ENCODE peak calls at places on chromosome 9, in five cellular contexts. G, Q, S, L and B are unnamed samples.

GRCh38 chr9:36306481-36307306 is 48.4 kb upstream of the GNE start:
- DNase-seq in G (no peak), Q (no peak), S (no peak), L (no peak), B (no peak)

GRCh38 chr9:137814841-137815240 is 62.7 kb upstream of the CACNA1B start:
- DNase-seq in G (no peak), Q (no peak), S (no peak), L (no peak), B (no peak)

GRCh38 chr9:1941989-1942388 is 73.2 kb upstream of the SMARCA2 start:
- DNase-seq in G (no peak), Q (no peak), S (no peak), L (no peak), B (no peak)

GRCh38 chr9:130844028-130844427 is 9.0 kb downstream of the ABL1 start:
- DNase-seq in G (no peak), Q (peak; percentile 14), S (no peak), L (no peak), B (no peak)

GRCh38 chr9:128072144-128073021 is 4.4 kb downstream of the SLC25A25 start:
- DNase-seq in G (peak; percentile 77), Q (no peak), S (peak; percentile 74), L (peak; percentile 85), B (no peak)

GRCh38 chr9:124810513-124811355 is 33.8 kb downstream of the OLFML2A start:
- DNase-seq in G (no peak), Q (peak; percentile 96), S (no peak), L (no peak), B (peak; percentile 96)

GRCh38 chr9:87481890-87482855 is 15.5 kb upstream of the DAPK1 start:
- DNase-seq in G (no peak), Q (no peak), S (no peak), L (no peak), B (no peak)

GRCh38 chr9:78010419-78010818 is 21.2 kb downstream of the GNAQ start:
- DNase-seq in G (no peak), Q (no peak), S (no peak), L (no peak), B (no peak)

GRCh38 chr9:38445154-38446043 is 21.1 kb upstream of the IGFBPL1 start:
- DNase-seq in G (no peak), Q (no peak), S (no peak), L (no peak), B (no peak)

GRCh38 chr9:99294850-99295461 is 72.9 kb downstream of the SEC61B start:
- DNase-seq in G (no peak), Q (no peak), S (no peak), L (no peak), B (peak; percentile 33)

GRCh38 chr9:129178579-129178909 is 483 bp upstream of the IER5L start:
- DNase-seq in G (no peak), Q (no peak), S (no peak), L (no peak), B (no peak)

GRCh38 chr9:38159599-38159998 is 90.6 kb upstream of the SHB start:
- DNase-seq in G (no peak), Q (no peak), S (no peak), L (no peak), B (no peak)

GRCh38 chr9:102867488-102867887 is 127.6 kb upstream of the CYLC2 start:
- DNase-seq in G (no peak), Q (no peak), S (no peak), L (no peak), B (no peak)

GRCh38 chr9:134371731-134372130 is 45.5 kb downstream of the RXRA start:
- DNase-seq in G (peak; percentile 93), Q (no peak), S (no peak), L (peak; percentile 83), B (no peak)

GRCh38 chr9:89080193-89080592 is 88.9 kb downstream of the S1PR3 start:
- DNase-seq in G (no peak), Q (no peak), S (no peak), L (peak; percentile 35), B (no peak)

GRCh38 chr9:72154468-72155281 is 5.4 kb downstream of the GDA start:
- DNase-seq in G (no peak), Q (no peak), S (no peak), L (no peak), B (no peak)

GRCh38 chr9:114775981-114776380 is 29.9 kb downstream of the TNFSF15 start:
- DNase-seq in G (no peak), Q (no peak), S (no peak), L (no peak), B (no peak)

GRCh38 chr9:121781701-121782464 is 130.4 kb downstream of the DAB2IP start:
- DNase-seq in G (no peak), Q (peak; percentile 39), S (no peak), L (no peak), B (no peak)
- H3K36me3 ChIP-seq in G (peaks cover 82% of the 10 kb centered on the region), Q (peaks cover 38% of the 10 kb centered on the region), S (no peaks in the 10 kb centered on the region), L (peaks cover 39% of the 10 kb centered on the region), B (peaks cover 10% of the 10 kb centered on the region)

DNA sequence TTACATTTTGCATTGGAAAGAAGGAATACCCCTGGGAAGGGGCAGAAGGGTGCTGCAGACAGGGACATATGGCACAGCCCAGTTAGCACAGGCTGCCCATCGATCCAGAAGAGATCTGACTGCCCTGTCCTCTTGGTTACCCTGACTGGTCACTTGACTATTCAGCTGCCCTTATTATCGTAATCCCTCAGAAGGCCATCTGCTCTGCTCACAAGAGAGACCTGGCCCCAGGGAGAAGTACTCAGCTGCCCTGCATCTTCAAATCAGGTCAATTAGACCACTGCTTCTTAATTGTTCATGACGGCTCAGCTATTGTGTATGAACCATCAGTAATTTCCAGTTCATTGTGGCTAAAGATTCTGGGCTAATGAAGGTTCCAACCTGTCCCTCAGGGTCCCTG is 345.0 kb downstream of the TLE1 start:
- DNase-seq in G (no peak), Q (no peak), S (no peak), L (no peak), B (no peak)
- H3K36me3 ChIP-seq in G (no peaks in the 10 kb centered on the region), Q (no peaks in the 10 kb centered on the region), S (no peaks in the 10 kb centered on the region), L (no peaks in the 10 kb centered on the region), B (no peaks in the 10 kb centered on the region)

DNA sequence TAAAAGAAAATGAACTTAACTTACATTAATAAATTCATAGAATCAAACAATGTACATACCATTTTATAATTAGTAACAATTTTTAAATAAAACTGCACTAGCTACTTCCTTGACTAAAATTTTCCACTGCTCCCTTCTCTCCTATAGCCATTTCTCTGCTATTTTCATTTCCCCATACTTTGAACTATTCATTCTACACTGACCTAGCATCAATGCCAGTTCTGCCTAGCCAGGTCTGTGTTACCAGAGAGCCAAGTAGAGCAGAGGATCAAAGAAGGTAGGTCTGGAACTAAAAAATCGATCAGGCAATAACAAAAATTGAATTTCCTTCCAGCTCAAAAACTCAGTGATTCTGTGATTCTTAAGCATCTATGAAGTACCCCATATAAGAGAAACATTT is 84.5 kb downstream of the ERMP1 start:
- DNase-seq in G (no peak), Q (no peak), S (no peak), L (no peak), B (no peak)
- H3K36me3 ChIP-seq in G (peaks cover 77% of the 10 kb centered on the region), Q (peaks cover 77% of the 10 kb centered on the region), S (no peaks in the 10 kb centered on the region), L (peaks cover 6% of the 10 kb centered on the region), B (no peaks in the 10 kb centered on the region)

GRCh38 chr9:11335011-11335410 is 722.2 kb upstream of the PTPRD start:
- DNase-seq in G (no peak), Q (no peak), S (no peak), L (no peak), B (no peak)

GRCh38 chr9:11338130-11338529 is 725.3 kb upstream of the PTPRD start:
- DNase-seq in G (no peak), Q (no peak), S (peak; percentile 83), L (no peak), B (no peak)

GRCh38 chr9:11340656-11341055 is 727.9 kb upstream of the PTPRD start:
- DNase-seq in G (no peak), Q (no peak), S (no peak), L (no peak), B (no peak)
- H3K36me3 ChIP-seq in G (no peaks in the 10 kb centered on the region), Q (no peaks in the 10 kb centered on the region), S (no peaks in the 10 kb centered on the region), L (no peaks in the 10 kb centered on the region), B (no peaks in the 10 kb centered on the region)

GRCh38 chr9:106891286-106891685 is 28.3 kb downstream of the ZNF462 start:
- DNase-seq in G (no peak), Q (no peak), S (no peak), L (no peak), B (no peak)
- H3K36me3 ChIP-seq in G (no peaks in the 10 kb centered on the region), Q (no peaks in the 10 kb centered on the region), S (no peaks in the 10 kb centered on the region), L (no peaks in the 10 kb centered on the region), B (no peaks in the 10 kb centered on the region)

GRCh38 chr9:133107245-133107722 is 13.8 kb downstream of the RALGDS start:
- DNase-seq in G (peak; percentile 43), Q (no peak), S (no peak), L (no peak), B (peak; percentile 36)

GRCh38 chr9:133109931-133110650 is 10.9 kb downstream of the RALGDS start:
- DNase-seq in G (peak; percentile 26), Q (no peak), S (no peak), L (no peak), B (peak; percentile 46)

GRCh38 chr9:133108794-133109641 is 12.0 kb downstream of the RALGDS start:
- DNase-seq in G (peak; percentile 37), Q (no peak), S (no peak), L (no peak), B (peak; percentile 83)

GRCh38 chr9:133106511-133107244 is 14.4 kb downstream of the RALGDS start:
- DNase-seq in G (peak; percentile 24), Q (no peak), S (no peak), L (no peak), B (peak; percentile 45)

DNA sequence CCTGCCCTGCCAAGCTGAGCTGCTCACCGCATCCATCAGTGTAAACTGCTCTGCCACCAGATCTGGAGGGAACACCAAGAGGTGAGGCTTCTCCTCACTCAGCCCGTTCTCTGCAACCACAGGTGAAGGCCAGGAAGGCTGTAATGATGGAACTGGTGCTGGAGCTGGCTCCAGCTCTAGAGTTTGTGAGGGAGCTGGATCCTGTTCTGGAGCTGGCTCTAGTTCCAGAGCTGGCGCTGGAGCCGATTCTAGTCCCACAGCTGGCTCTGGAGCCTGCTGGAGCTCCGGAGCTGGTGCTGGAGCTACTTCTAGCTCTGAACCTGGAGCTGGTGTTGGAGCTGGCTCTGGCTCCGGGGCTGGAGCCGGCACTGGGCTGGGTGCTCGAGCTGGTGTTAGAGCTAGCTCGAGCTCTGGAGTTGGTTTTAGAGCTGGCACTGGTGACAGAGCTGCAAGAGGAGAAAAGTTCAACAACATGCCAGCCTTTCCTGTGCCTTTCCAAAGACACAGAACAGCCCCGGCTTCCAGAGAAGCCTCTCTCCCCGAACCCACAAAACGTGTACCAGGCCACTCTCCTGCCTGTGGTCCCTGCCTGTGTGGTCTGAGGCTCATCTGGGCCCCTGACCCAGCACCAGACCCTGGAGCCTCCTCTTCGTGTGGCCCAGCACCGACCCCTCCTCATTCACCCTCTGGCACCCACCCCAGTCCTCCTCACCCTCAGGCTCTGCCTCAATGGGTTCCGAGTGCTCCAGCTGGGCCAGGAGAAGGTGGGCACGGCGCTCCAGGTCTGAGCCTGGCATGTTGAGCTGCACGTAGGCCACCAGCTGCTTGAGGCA is 12.9 kb downstream of the RALGDS start:
- DNase-seq in G (peak; percentile 28), Q (no peak), S (no peak), L (no peak), B (peak; percentile 46)
- H3K36me3 ChIP-seq in G (peaks cover 88% of the 10 kb centered on the region), Q (peaks cover 30% of the 10 kb centered on the region), S (no peaks in the 10 kb centered on the region), L (peaks cover 65% of the 10 kb centered on the region), B (peaks cover 1% of the 10 kb centered on the region)